ENCODE peak calls at places on chromosomes 4 and X, in five cellular contexts. M is choroid plexus epithelial cell; V is NCI-H774; L is aorta; F is activated CD4-positive, alpha-beta T cell treated with anti-CD3 and anti-CD28 coated beads, Interleukin-2, amount 50 U/mL, for 1 hour. T is an unnamed sample.

GRCh38 chr4:32560306-32560705 is 1840.1 kb downstream of the PCDH7 start:
- DNase-seq in M (peak), V (no peak), L (no peak), F (no peak), T (no peak)

GRCh38 chr4:106320235-106320634 is 3.9 kb downstream of the AIMP1 start:
- DNase-seq in M (no peak), V (no peak), L (no peak), F (no peak), T (no peak)

GRCh38 chrX:7163146-7163677 is 15.3 kb upstream of the PUDP start:
- DNase-seq in M (no peak), V (no peak), L (no peak), F (no peak), T (no peak)

GRCh38 chr4:169314906-169315305 is 44.1 kb upstream of the SH3RF1 start:
- DNase-seq in M (peak), V (peak), L (peak), F (no peak), T (no peak)

GRCh38 chr4:121484633-121485032 is 103.8 kb upstream of the QRFPR start:
- DNase-seq in M (peak), V (peak), L (no peak), F (no peak), T (peak)

GRCh38 chr4:76779740-76780459 is 118.0 kb downstream of the SOWAHB start:
- DNase-seq in M (peak), V (no peak), L (no peak), F (no peak), T (no peak)

GRCh38 chr4:27005512-27006246 is 145.0 kb downstream of the STIM2 start:
- DNase-seq in M (peak), V (no peak), L (no peak), F (no peak), T (no peak)

GRCh38 chr4:84530871-84531270 is 31.8 kb upstream of the NKX6-1 start:
- DNase-seq in M (peak), V (no peak), L (no peak), F (no peak), T (peak)

GRCh38 chr4:145098675-145099037 is 545 bp downstream of the ABCE1 start:
- DNase-seq in M (peak), V (no peak), L (no peak), F (peak), T (peak)

GRCh38 chr4:632926-633325 is 7.6 kb downstream of the PDE6B start:
- DNase-seq in M (no peak), V (no peak), L (peak), F (no peak), T (no peak)

GRCh38 chr4:168886361-168886760 is 123.7 kb downstream of the CBR4 start:
- DNase-seq in M (peak), V (no peak), L (no peak), F (no peak), T (no peak)

GRCh38 chr4:173051697-173052096 is 116.9 kb upstream of the GALNT7 start:
- DNase-seq in M (no peak), V (no peak), L (no peak), F (no peak), T (no peak)

GRCh38 chrX:13396887-13397286 is 77.0 kb upstream of the ATXN3L start:
- DNase-seq in M (peak), V (no peak), L (no peak), F (no peak), T (no peak)

GRCh38 chr4:141684785-141685184 is 48.4 kb downstream of the IL15 start:
- DNase-seq in M (no peak), V (no peak), L (no peak), F (no peak), T (no peak)

GRCh38 chr4:34878961-34879360 is 1365.4 kb downstream of the ARAP2 start:
- DNase-seq in M (no peak), V (no peak), L (no peak), F (no peak), T (no peak)

GRCh38 chr4:113073614-113074013 is 24.2 kb downstream of the ANK2 start:
- DNase-seq in M (no peak), V (no peak), L (no peak), F (no peak), T (no peak)

GRCh38 chr4:56026596-56026995 is 77.9 kb downstream of the CEP135 start:
- DNase-seq in M (no peak), V (no peak), L (no peak), F (no peak), T (no peak)

GRCh38 chr4:82376109-82376508 is 2.3 kb upstream of the HNRNPD start:
- DNase-seq in M (no peak), V (no peak), L (no peak), F (no peak), T (no peak)

GRCh38 chrX:129497146-129497805 is 26.0 kb downstream of the SMARCA1 start:
- DNase-seq in M (no peak), V (no peak), L (no peak), F (no peak), T (no peak)

GRCh38 chrX:150486011-150486410 is 82.4 kb upstream of the MTM1 start:
- DNase-seq in M (peak), V (no peak), L (peak), F (peak), T (peak)

GRCh38 chr4:3776166-3777032 is 10.2 kb downstream of the ADRA2C start:
- DNase-seq in M (no peak), V (no peak), L (no peak), F (no peak), T (no peak)

T was measured in OCI-M1.